ENCODE peak calls at places on chromosomes 12 and 14, in seven cellular contexts. One of them, this sample, is unnamed.

GRCh38 chr12:6827982-6828670 is at the start of gene P3H3:
- DNase-seq in WTC11: peak
- DNase-seq in thoracic aorta: no peak
- DNase-seq in iris pigment epithelial cell: peak
- DNase-seq in lower lobe of right lung: no peak
- DNase-seq in NCI-H1417: peak
- DNase-seq in RPMI7951: peak
- DNase-seq in this sample: no peak

GRCh38 chr14:54671537-54671936 is 104.6 kb downstream of the SAMD4A start:
- DNase-seq in WTC11: no peak
- DNase-seq in thoracic aorta: no peak
- DNase-seq in iris pigment epithelial cell: no peak
- DNase-seq in lower lobe of right lung: no peak
- DNase-seq in NCI-H1417: no peak
- DNase-seq in RPMI7951: no peak
- DNase-seq in this sample: no peak

GRCh38 chr12:48827026-48827425 is 8.7 kb downstream of the CACNB3 start:
- DNase-seq in WTC11: no peak
- DNase-seq in thoracic aorta: no peak
- DNase-seq in iris pigment epithelial cell: no peak
- DNase-seq in lower lobe of right lung: no peak
- DNase-seq in NCI-H1417: no peak
- DNase-seq in RPMI7951: no peak
- DNase-seq in this sample: no peak

GRCh38 chr12:105315130-105315529 is 15.4 kb upstream of the C12orf75 start:
- DNase-seq in WTC11: no peak
- DNase-seq in thoracic aorta: no peak
- DNase-seq in iris pigment epithelial cell: no peak
- DNase-seq in lower lobe of right lung: no peak
- DNase-seq in NCI-H1417: no peak
- DNase-seq in RPMI7951: no peak
- DNase-seq in this sample: no peak

GRCh38 chr14:89853976-89854693 is 100.4 kb downstream of the EFCAB11 start:
- DNase-seq in WTC11: no peak
- DNase-seq in thoracic aorta: no peak
- DNase-seq in iris pigment epithelial cell: peak
- DNase-seq in lower lobe of right lung: no peak
- DNase-seq in NCI-H1417: no peak
- DNase-seq in RPMI7951: peak
- DNase-seq in this sample: no peak

GRCh38 chr12:26746315-26746714 is 86.7 kb downstream of the ITPR2 start:
- DNase-seq in WTC11: no peak
- DNase-seq in thoracic aorta: no peak
- DNase-seq in iris pigment epithelial cell: peak
- DNase-seq in lower lobe of right lung: no peak
- DNase-seq in NCI-H1417: no peak
- DNase-seq in RPMI7951: peak
- DNase-seq in this sample: no peak

GRCh38 chr12:10771132-10771733 is 31.2 kb downstream of the TAS2R7 start:
- DNase-seq in WTC11: no peak
- DNase-seq in thoracic aorta: no peak
- DNase-seq in iris pigment epithelial cell: peak
- DNase-seq in lower lobe of right lung: no peak
- DNase-seq in NCI-H1417: peak
- DNase-seq in RPMI7951: peak
- DNase-seq in this sample: no peak

GRCh38 chr12:92334552-92334951 is 188.9 kb upstream of the BTG1 start:
- DNase-seq in WTC11: no peak
- DNase-seq in thoracic aorta: no peak
- DNase-seq in iris pigment epithelial cell: no peak
- DNase-seq in lower lobe of right lung: no peak
- DNase-seq in NCI-H1417: no peak
- DNase-seq in RPMI7951: no peak
- DNase-seq in this sample: no peak

GRCh38 chr12:124720019-124720686 is 143.5 kb downstream of the SCARB1 start:
- DNase-seq in WTC11: no peak
- DNase-seq in thoracic aorta: no peak
- DNase-seq in iris pigment epithelial cell: peak
- DNase-seq in lower lobe of right lung: no peak
- DNase-seq in NCI-H1417: peak
- DNase-seq in RPMI7951: peak
- DNase-seq in this sample: peak

GRCh38 chr12:113819495-113819894 is 146.6 kb downstream of the RBM19 start:
- DNase-seq in WTC11: no peak
- DNase-seq in thoracic aorta: no peak
- DNase-seq in iris pigment epithelial cell: no peak
- DNase-seq in lower lobe of right lung: no peak
- DNase-seq in NCI-H1417: no peak
- DNase-seq in RPMI7951: no peak
- DNase-seq in this sample: no peak

GRCh38 chr12:6953417-6954315 is 2.5 kb downstream of the PTPN6 start:
- DNase-seq in WTC11: no peak
- DNase-seq in thoracic aorta: no peak
- DNase-seq in iris pigment epithelial cell: peak
- DNase-seq in lower lobe of right lung: peak
- DNase-seq in NCI-H1417: no peak
- DNase-seq in RPMI7951: peak
- DNase-seq in this sample: no peak

GRCh38 chr12:82651489-82651888 is 35.2 kb upstream of the TMTC2 start:
- DNase-seq in WTC11: no peak
- DNase-seq in thoracic aorta: no peak
- DNase-seq in iris pigment epithelial cell: no peak
- DNase-seq in lower lobe of right lung: no peak
- DNase-seq in NCI-H1417: peak
- DNase-seq in RPMI7951: no peak
- DNase-seq in this sample: no peak

GRCh38 chr14:105845725-105846309 is 319.4 kb downstream of the TMEM121 start:
- DNase-seq in WTC11: no peak
- DNase-seq in thoracic aorta: no peak
- DNase-seq in iris pigment epithelial cell: no peak
- DNase-seq in lower lobe of right lung: no peak
- DNase-seq in NCI-H1417: no peak
- DNase-seq in RPMI7951: no peak
- DNase-seq in this sample: no peak

GRCh38 chr12:26150737-26151450 is 26.1 kb upstream of the BHLHE41 start:
- DNase-seq in WTC11: no peak
- DNase-seq in thoracic aorta: no peak
- DNase-seq in iris pigment epithelial cell: peak
- DNase-seq in lower lobe of right lung: no peak
- DNase-seq in NCI-H1417: no peak
- DNase-seq in RPMI7951: peak
- DNase-seq in this sample: no peak

GRCh38 chr12:54442071-54442470 is 23.0 kb upstream of the ITGA5 start:
- DNase-seq in WTC11: no peak
- DNase-seq in thoracic aorta: no peak
- DNase-seq in iris pigment epithelial cell: no peak
- DNase-seq in lower lobe of right lung: no peak
- DNase-seq in NCI-H1417: no peak
- DNase-seq in RPMI7951: no peak
- DNase-seq in this sample: no peak

GRCh38 chr14:50362791-50363733 is 33.6 kb downstream of the CDKL1 start:
- DNase-seq in WTC11: no peak
- DNase-seq in thoracic aorta: no peak
- DNase-seq in iris pigment epithelial cell: peak
- DNase-seq in lower lobe of right lung: no peak
- DNase-seq in NCI-H1417: no peak
- DNase-seq in RPMI7951: no peak
- DNase-seq in this sample: no peak

GRCh38 chr14:57383125-57383524 is 7.3 kb upstream of the NAA30 start:
- DNase-seq in WTC11: no peak
- DNase-seq in thoracic aorta: no peak
- DNase-seq in iris pigment epithelial cell: no peak
- DNase-seq in lower lobe of right lung: no peak
- DNase-seq in NCI-H1417: no peak
- DNase-seq in RPMI7951: no peak
- DNase-seq in this sample: no peak

GRCh38 chr12:77325505-77325904 is 260.1 kb upstream of the E2F7 start:
- DNase-seq in WTC11: peak
- DNase-seq in thoracic aorta: no peak
- DNase-seq in iris pigment epithelial cell: no peak
- DNase-seq in lower lobe of right lung: no peak
- DNase-seq in NCI-H1417: no peak
- DNase-seq in RPMI7951: no peak
- DNase-seq in this sample: no peak